ENCODE peak calls at places on chromosomes 3 and 15, in four cellular contexts. U, S, R and W are unnamed samples. For H3K4me1, the result is how much of the 10 kb centered on the place peaks cover.

GRCh38 chr3:136122006-136122405 is 74.1 kb downstream of the MSL2 start:
- DNase-seq in U (no peak), S (no peak), R (no peak), W (no peak)

GRCh38 chr3:135944831-135945230 is 20.7 kb upstream of the PPP2R3A start:
- DNase-seq in U (peak), S (no peak), R (no peak), W (no peak)

GRCh38 chr3:125262155-125262554 is 49.6 kb upstream of the SLC12A8 start:
- DNase-seq in U (no peak), S (no peak), R (no peak), W (no peak)

GRCh38 chr15:88255496-88256171 is 905 bp downstream of the NTRK3 start:
- DNase-seq in U (no peak), S (peak), R (no peak), W (no peak)

GRCh38 chr15:59205839-59206622 is 612 bp upstream of the LDHAL6B start:
- DNase-seq in U (no peak), S (no peak), R (no peak), W (no peak)

GRCh38 chr15:44536298-44536961 is 517 bp upstream of the EIF3J start:
- DNase-seq in U (peak), S (peak), R (peak), W (peak)

GRCh38 chr3:196517919-196518318 is 2.8 kb upstream of the SMCO1 start:
- DNase-seq in U (no peak), S (no peak), R (no peak), W (no peak)

GRCh38 chr3:195236076-195236798 is 34.7 kb downstream of the XXYLT1 start:
- DNase-seq in U (no peak), S (no peak), R (no peak), W (no peak)

GRCh38 chr3:148714521-148714920 is 16.8 kb downstream of the AGTR1 start:
- DNase-seq in U (no peak), S (no peak), R (no peak), W (no peak)

GRCh38 chr3:51385621-51386091 is 565 bp downstream of the MANF start:
- DNase-seq in U (no peak), S (no peak), R (no peak), W (no peak)

GRCh38 chr3:136380530-136380929 is 130.4 kb downstream of the PCCB start:
- DNase-seq in U (no peak), S (no peak), R (no peak), W (no peak)

GRCh38 chr3:2268779-2269178 is 170.1 kb downstream of the CNTN4 start:
- DNase-seq in U (no peak), S (no peak), R (no peak), W (no peak)

GRCh38 chr3:46427929-46428833 is 21.1 kb downstream of the CCRL2 start:
- DNase-seq in U (peak), S (no peak), R (no peak), W (peak)

GRCh38 chr3:159417761-159418160 is 570.9 kb upstream of the IL12A start:
- DNase-seq in U (no peak), S (no peak), R (no peak), W (no peak)

GRCh38 chr3:46359748-46360509 is 6.0 kb downstream of the CCR2 start:
- DNase-seq in U (no peak), S (no peak), R (no peak), W (no peak)

GRCh38 chr15:25862469-25863066 is 559 bp downstream of the ATP10A start:
- DNase-seq in U (no peak), S (no peak), R (no peak), W (no peak)

GRCh38 chr15:25860885-25861866 is 2.0 kb downstream of the ATP10A start:
- DNase-seq in U (no peak), S (no peak), R (no peak), W (peak)

GRCh38 chr15:25858952-25859760 is 4.0 kb downstream of the ATP10A start:
- DNase-seq in U (no peak), S (no peak), R (no peak), W (no peak)

GRCh38 chr15:25862087-25862468 is 1.0 kb downstream of the ATP10A start:
- DNase-seq in U (no peak), S (no peak), R (no peak), W (no peak)

DNA sequence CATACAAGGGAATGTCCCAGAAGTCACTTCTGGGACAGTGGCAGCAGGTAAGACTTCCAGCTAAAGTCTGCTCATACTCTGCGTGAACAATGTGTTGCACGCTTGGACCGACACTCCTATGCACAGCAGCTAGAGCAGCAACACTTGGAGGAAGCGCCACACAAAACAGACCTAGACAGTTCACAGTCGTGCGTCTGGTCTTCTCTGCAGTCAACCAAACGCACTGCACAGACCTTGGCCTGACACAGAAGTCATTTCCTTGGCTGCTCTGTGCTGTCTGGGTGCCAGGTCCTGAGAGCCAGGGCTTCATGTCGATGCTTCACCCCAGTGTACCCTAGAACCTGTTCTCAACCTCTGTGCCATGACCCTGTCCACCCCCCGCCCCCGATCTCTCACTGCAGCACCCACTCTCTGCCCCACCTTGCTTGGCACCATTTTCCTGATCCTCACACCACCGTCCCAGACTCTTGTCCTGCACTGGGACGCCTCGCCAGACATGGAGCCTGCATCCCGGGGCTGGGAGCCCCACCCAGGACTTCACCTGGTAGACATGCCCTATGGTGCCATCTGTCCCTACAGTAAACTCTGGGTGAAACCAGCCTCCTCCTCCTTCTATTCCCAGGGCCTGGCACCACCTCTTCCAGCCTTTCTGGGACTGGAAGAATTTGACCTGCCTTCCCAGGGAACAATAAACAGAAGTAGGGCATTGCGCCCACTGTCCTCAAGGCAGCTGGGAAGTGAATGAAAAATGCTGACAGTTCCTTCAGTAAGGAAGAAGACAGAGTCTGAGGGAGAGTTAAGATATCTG is 3.1 kb downstream of the ATP10A start:
- DNase-seq in U (no peak), S (no peak), R (no peak), W (peak)
- H3K27ac ChIP-seq in U (no peak), S (no peak), R (no peak), W (peak)

GRCh38 chr3:179071569-179072397 is at the start of gene ZMAT3:
- DNase-seq in U (peak), S (peak), R (no peak), W (peak)

GRCh38 chr3:179071161-179071568 is 444 bp downstream of the ZMAT3 start:
- DNase-seq in U (peak), S (no peak), R (no peak), W (peak)

GRCh38 chr3:179068779-179069530 is 2.7 kb downstream of the ZMAT3 start:
- DNase-seq in U (peak), S (no peak), R (no peak), W (no peak)

GRCh38 chr3:179067839-179068238 is 3.8 kb downstream of the ZMAT3 start:
- DNase-seq in U (peak), S (no peak), R (no peak), W (no peak)

GRCh38 chr3:179069762-179070390 is 1.7 kb downstream of the ZMAT3 start:
- DNase-seq in U (no peak), S (no peak), R (no peak), W (no peak)
- H3K4me3 ChIP-seq in U (no peak), S (peak), R (peak), W (no peak)

DNA sequence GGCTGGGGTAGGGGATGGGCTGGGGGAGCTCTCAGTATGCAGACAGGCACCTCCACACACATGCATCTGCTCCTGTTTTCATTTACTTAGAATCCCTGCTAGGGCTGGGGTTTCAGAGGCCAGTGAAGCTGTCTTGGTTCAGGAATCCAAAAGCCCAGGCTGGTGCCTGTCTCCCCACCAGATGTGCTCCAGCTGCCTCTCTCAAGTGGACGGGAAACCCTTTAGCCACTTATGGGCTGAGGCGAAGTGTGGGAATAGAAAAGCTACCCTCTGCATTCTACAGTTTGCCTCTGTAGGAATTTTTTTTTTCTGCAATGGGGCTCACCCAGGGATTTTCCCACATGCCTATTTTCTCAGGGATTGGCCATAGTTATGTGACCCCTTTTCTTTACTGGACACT is 72.5 kb downstream of the ATP2B2 start:
- DNase-seq in U (no peak), S (no peak), R (no peak), W (no peak)
- H3K4me1 ChIP-seq in U (under half), S (half or more), R (under half), W (under half)

GRCh38 chr3:17985658-17986392 is 243.4 kb upstream of the TBC1D5 start:
- DNase-seq in U (no peak), S (no peak), R (no peak), W (no peak)
- H3K27ac ChIP-seq in U (no peak), S (no peak), R (no peak), W (no peak)

GRCh38 chr15:68057758-68058157 is 3.6 kb downstream of the PIAS1 start:
- DNase-seq in U (no peak), S (no peak), R (no peak), W (no peak)
- H3K4me3 ChIP-seq in U (no peak), S (no peak), R (no peak), W (no peak)